ENCODE peak calls at places on chromosomes 3 and 15, in ten cellular contexts. R is CD8-positive, alpha-beta memory T cell; S is mammary epithelial cell; Z is fibroblast of lung; F is naive thymus-derived CD4-positive, alpha-beta T cell; C is transverse colon; X is GM23248; L is tibial artery; W is tibial nerve; Y is heart left ventricle. N is an unnamed sample.

GRCh38 chr3:52357151-52358080 is 41.3 kb downstream of the DNAH1 start:
- DNase-seq in R (no peak), S (no peak), Z (no peak), F (no peak), C (no peak), X (no peak), L (no peak), W (no peak), Y (peak; percentile 54), N (no peak)

GRCh38 chr15:28885630-28886430 is at the start of gene APBA2:
- DNase-seq in R (peak; percentile 72), S (peak; percentile 23), Z (peak; percentile 50), F (peak; percentile 73), C (no peak), X (peak; percentile 52), L (no peak), W (no peak), Y (no peak), N (peak; percentile 61)

GRCh38 chr3:177468331-177468730 is 271.0 kb upstream of the TBL1XR1 start:
- DNase-seq in R (no peak), S (peak; percentile 61), Z (peak; percentile 100), F (no peak), C (no peak), X (peak; percentile 89), L (peak; percentile 62), W (peak; percentile 40), Y (peak; percentile 70), N (no peak)

GRCh38 chr3:10772230-10773161 is 43.5 kb upstream of the SLC6A11 start:
- DNase-seq in R (no peak), S (peak; percentile 81), Z (peak; percentile 7), F (no peak), C (no peak), X (peak; percentile 13), L (no peak), W (no peak), Y (no peak), N (no peak)

GRCh38 chr3:99119312-99119810 is 217.9 kb upstream of the DCBLD2 start:
- DNase-seq in R (no peak), S (peak; percentile 32), Z (peak; percentile 62), F (no peak), C (no peak), X (peak; percentile 15), L (no peak), W (no peak), Y (no peak), N (no peak)

GRCh38 chr3:36397856-36398255 is 17.6 kb downstream of the STAC start:
- DNase-seq in R (no peak), S (no peak), Z (no peak), F (no peak), C (no peak), X (peak; percentile 30), L (no peak), W (no peak), Y (no peak), N (no peak)

GRCh38 chr3:119596392-119596791 is 1.3 kb upstream of the PLA1A start:
- DNase-seq in R (no peak), S (no peak), Z (no peak), F (no peak), C (no peak), X (no peak), L (no peak), W (no peak), Y (no peak), N (no peak)

GRCh38 chr3:125058959-125059358 is 3.2 kb upstream of the HEG1 start:
- DNase-seq in R (no peak), S (no peak), Z (no peak), F (no peak), C (no peak), X (no peak), L (no peak), W (no peak), Y (no peak), N (no peak)

GRCh38 chr3:64341355-64341754 is 116.1 kb upstream of the PRICKLE2 start:
- DNase-seq in R (no peak), S (no peak), Z (peak; percentile 68), F (no peak), C (no peak), X (peak; percentile 51), L (no peak), W (no peak), Y (no peak), N (no peak)

GRCh38 chr3:64342940-64343691 is 117.8 kb upstream of the PRICKLE2 start:
- DNase-seq in R (no peak), S (peak; percentile 91), Z (peak; percentile 93), F (no peak), C (no peak), X (peak; percentile 83), L (no peak), W (no peak), Y (no peak), N (no peak)

GRCh38 chr3:64345351-64345750 is 120.1 kb upstream of the PRICKLE2 start:
- DNase-seq in R (no peak), S (peak; percentile 62), Z (peak; percentile 94), F (no peak), C (no peak), X (peak; percentile 95), L (no peak), W (no peak), Y (no peak), N (no peak)

GRCh38 chr3:64344721-64345207 is 119.5 kb upstream of the PRICKLE2 start:
- DNase-seq in R (no peak), S (peak; percentile 74), Z (peak; percentile 90), F (no peak), C (no peak), X (peak; percentile 93), L (no peak), W (no peak), Y (no peak), N (no peak)

DNA sequence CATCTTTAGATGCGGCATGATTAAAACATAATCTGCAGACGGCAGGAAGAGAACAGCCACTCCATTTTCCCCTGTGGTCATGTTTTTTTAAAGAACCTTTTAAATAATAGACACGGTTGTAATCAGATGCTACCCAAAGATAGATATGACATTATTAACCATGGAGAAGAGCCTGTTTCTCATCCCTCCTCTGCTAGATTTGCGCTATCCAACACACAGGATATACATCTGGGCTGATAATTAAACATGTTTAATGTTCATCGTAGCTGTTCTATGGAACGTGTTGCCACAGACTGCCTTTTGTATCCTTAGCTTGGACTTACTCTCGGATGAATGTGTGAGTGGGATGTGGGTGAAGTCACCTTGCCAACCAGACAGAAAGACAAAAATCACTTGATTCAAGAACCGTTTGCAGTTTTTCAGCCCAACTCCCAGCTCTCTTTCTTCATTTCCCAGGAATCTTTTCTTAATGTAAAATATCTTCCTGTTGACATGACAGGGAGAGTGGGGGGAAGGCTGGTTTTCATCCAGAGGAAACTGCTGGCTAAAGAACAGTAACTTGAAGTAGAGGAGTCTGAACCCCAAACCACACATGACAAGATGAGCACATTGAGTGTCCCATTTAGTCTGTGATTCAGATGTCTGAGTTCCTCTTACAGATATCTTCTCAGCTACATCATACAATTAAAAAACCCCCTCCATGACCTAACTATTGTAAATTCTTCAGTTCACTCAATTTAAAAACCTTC is 118.6 kb upstream of the PRICKLE2 start:
- DNase-seq in R (no peak), S (peak; percentile 59), Z (peak; percentile 93), F (no peak), C (no peak), X (peak; percentile 89), L (no peak), W (no peak), Y (no peak), N (no peak)
- H3K4me3 ChIP-seq in R (no peak overlapping the region), S (no peak overlapping the region), Z (no peak overlapping the region), F (no peak overlapping the region), C (no peak overlapping the region), X (peak overlapping the region; percentile 17), L (no peak overlapping the region), W (no peak overlapping the region), Y (no peak overlapping the region), N (no peak overlapping the region)

GRCh38 chr15:26460165-26460564 is 312.7 kb downstream of the GABRB3 start:
- DNase-seq in R (no peak), S (no peak), Z (no peak), F (no peak), C (no peak), X (no peak), L (no peak), W (no peak), Y (no peak), N (no peak)
- H3K9me3 ChIP-seq in R (peaks cover 4% of the 10 kb centered on the region), S (peaks cover 46% of the 10 kb centered on the region), Z (no peaks in the 10 kb centered on the region), F (peaks cover 12% of the 10 kb centered on the region), C (peaks cover 8% of the 10 kb centered on the region), X (no peaks in the 10 kb centered on the region), L (no peaks in the 10 kb centered on the region), W (no peaks in the 10 kb centered on the region), Y (peaks cover 63% of the 10 kb centered on the region), N (no peaks in the 10 kb centered on the region)

GRCh38 chr3:123634149-123635051 is 49.5 kb upstream of the HACD2 start:
- DNase-seq in R (no peak), S (no peak), Z (peak; percentile 47), F (no peak), C (no peak), X (no peak), L (no peak), W (no peak), Y (no peak), N (no peak)
- H3K4me3 ChIP-seq in R (no peak overlapping the region), S (no peak overlapping the region), Z (no peak overlapping the region), F (no peak overlapping the region), C (no peak overlapping the region), X (no peak overlapping the region), L (no peak overlapping the region), W (no peak overlapping the region), Y (no peak overlapping the region), N (no peak overlapping the region)

GRCh38 chr15:27692438-27692837 is 406.7 kb downstream of the OCA2 start:
- DNase-seq in R (no peak), S (no peak), Z (no peak), F (no peak), C (no peak), X (no peak), L (no peak), W (no peak), Y (no peak), N (no peak)

GRCh38 chr15:27686376-27686775 is 412.7 kb downstream of the OCA2 start:
- DNase-seq in R (no peak), S (no peak), Z (peak; percentile 95), F (no peak), C (no peak), X (peak; percentile 4), L (no peak), W (no peak), Y (no peak), N (no peak)

GRCh38 chr15:27686971-27687370 is 412.1 kb downstream of the OCA2 start:
- DNase-seq in R (no peak), S (no peak), Z (no peak), F (no peak), C (no peak), X (no peak), L (no peak), W (no peak), Y (no peak), N (no peak)

GRCh38 chr15:27694506-27695077 is 404.5 kb downstream of the OCA2 start:
- DNase-seq in R (no peak), S (no peak), Z (peak; percentile 75), F (no peak), C (no peak), X (no peak), L (no peak), W (no peak), Y (no peak), N (no peak)

GRCh38 chr15:27690290-27690689 is 408.8 kb downstream of the OCA2 start:
- DNase-seq in R (no peak), S (no peak), Z (no peak), F (no peak), C (no peak), X (no peak), L (no peak), W (no peak), Y (no peak), N (no peak)
- H3K9me3 ChIP-seq in R (no peaks in the 10 kb centered on the region), S (peaks cover 43% of the 10 kb centered on the region), Z (no peaks in the 10 kb centered on the region), F (no peaks in the 10 kb centered on the region), C (no peaks in the 10 kb centered on the region), X (no peaks in the 10 kb centered on the region), L (no peaks in the 10 kb centered on the region), W (no peaks in the 10 kb centered on the region), Y (no peaks in the 10 kb centered on the region), N (no peaks in the 10 kb centered on the region)